ENCODE peak calls at places on chromosomes 5 and 9, in six cellular contexts. C, Q, A, Z, R and E are unnamed samples.

GRCh38 chr9:128102861-128103588 is 24.5 kb downstream of the PTGES2 start:
- ATAC-seq in C (peak), R (no peak), Q (no peak), A (no peak), Z (no peak), E (no peak)

GRCh38 chr5:115179068-115179958 is 9.6 kb upstream of the TRIM36 start:
- ATAC-seq in R (peak), A (peak), Q (no peak), C (peak), Z (no peak), E (peak)

GRCh38 chr9:125125523-125125922 is 17.8 kb downstream of the SCAI start:
- ATAC-seq in A (no peak), R (no peak), Q (no peak), C (no peak), Z (no peak), E (no peak)

GRCh38 chr9:117341161-117341560 is 73.7 kb downstream of the ASTN2 start:
- ATAC-seq in C (no peak), A (no peak), Z (no peak), R (no peak), Q (no peak), E (no peak)

GRCh38 chr9:35481347-35481975 is 8.4 kb upstream of the RUSC2 start:
- ATAC-seq in R (no peak), C (peak), Q (peak), A (peak), Z (peak), E (peak)

GRCh38 chr5:148833122-148833521 is 6.7 kb downstream of the ADRB2 start:
- ATAC-seq in C (no peak), R (no peak), Q (no peak), A (no peak), Z (no peak), E (no peak)

GRCh38 chr9:35495984-35496383 is 6.1 kb downstream of the RUSC2 start:
- ATAC-seq in Z (no peak), R (no peak), A (no peak), Q (no peak), C (no peak), E (no peak)

GRCh38 chr5:110925398-110925797 is 146.1 kb upstream of the TSLP start:
- ATAC-seq in Q (no peak), R (no peak), Z (no peak), C (no peak), A (no peak), E (no peak)

GRCh38 chr9:99936947-99937587 is 30.6 kb downstream of the STX17 start:
- ATAC-seq in A (no peak), Q (no peak), Z (no peak), R (no peak), C (no peak), E (no peak)

GRCh38 chr5:81766611-81767010 is 15.7 kb upstream of the SSBP2 start:
- ATAC-seq in Q (no peak), A (no peak), Z (no peak), C (no peak), R (no peak), E (no peak)

GRCh38 chr9:9615086-9615485 is 997.7 kb downstream of the PTPRD start:
- ATAC-seq in Q (no peak), C (no peak), A (no peak), Z (no peak), R (no peak), E (no peak)

GRCh38 chr5:171598279-171599152 is 179.1 kb downstream of the FGF18 start:
- ATAC-seq in C (no peak), Z (no peak), A (no peak), R (no peak), Q (no peak), E (no peak)

GRCh38 chr9:133114451-133114885 is 6.6 kb downstream of the RALGDS start:
- ATAC-seq in C (peak), Q (no peak), R (peak), Z (no peak), A (peak), E (peak)

GRCh38 chr5:52947208-52947607 is 41.9 kb upstream of the ITGA2 start:
- ATAC-seq in Q (no peak), C (no peak), Z (no peak), A (no peak), R (no peak), E (no peak)

GRCh38 chr5:156949424-156949823 is 13.6 kb downstream of the TIMD4 start:
- ATAC-seq in R (no peak), A (peak), C (no peak), Q (no peak), Z (no peak), E (no peak)

GRCh38 chr9:34171753-34172535 is 6.9 kb upstream of the UBAP1 start:
- ATAC-seq in Z (no peak), R (peak), Q (no peak), C (no peak), A (peak), E (no peak)

GRCh38 chr5:150541397-150541675 is 33.4 kb downstream of the NDST1 start:
- ATAC-seq in Z (no peak), R (no peak), C (no peak), A (no peak), Q (no peak), E (no peak)

GRCh38 chr5:171963416-171963815 is 43.0 kb downstream of the FBXW11 start:
- ATAC-seq in A (no peak), C (no peak), R (no peak), Q (no peak), Z (no peak), E (no peak)

GRCh38 chr5:23496576-23496975 is 10.8 kb upstream of the PRDM9 start:
- ATAC-seq in Q (no peak), R (no peak), Z (no peak), C (no peak), A (no peak), E (no peak)

GRCh38 chr5:180040287-180041214 is 31.0 kb downstream of the RNF130 start:
- ATAC-seq in R (no peak), Z (no peak), C (no peak), Q (no peak), A (no peak), E (no peak)

GRCh38 chr5:157222506-157223230 is 42.0 kb downstream of the ITK start:
- ATAC-seq in A (peak), C (no peak), Z (no peak), R (no peak), Q (no peak), E (no peak)

GRCh38 chr5:68746220-68747076 is 347.4 kb upstream of the SLC30A5 start:
- ATAC-seq in A (no peak), C (no peak), Z (no peak), R (no peak), Q (no peak), E (no peak)

GRCh38 chr5:156920042-156920860 is 42.8 kb downstream of the TIMD4 start:
- ATAC-seq in C (no peak), Q (no peak), Z (no peak), R (no peak), A (peak), E (no peak)

GRCh38 chr9:133254471-133254870 is 20.5 kb downstream of the ABO start:
- ATAC-seq in Z (no peak), C (no peak), A (no peak), Q (no peak), R (no peak), E (no peak)

GRCh38 chr5:61624966-61625681 is 293.1 kb downstream of the ZSWIM6 start:
- ATAC-seq in R (no peak), C (no peak), Q (no peak), A (no peak), Z (no peak), E (no peak)

GRCh38 chr5:61620660-61621650 is 288.9 kb downstream of the ZSWIM6 start:
- ATAC-seq in Z (no peak), C (no peak), R (no peak), Q (no peak), A (no peak), E (peak)

GRCh38 chr5:61625682-61626620 is 293.9 kb downstream of the ZSWIM6 start:
- ATAC-seq in Z (peak), C (peak), A (peak), Q (no peak), R (peak), E (peak)

GRCh38 chr5:61624553-61624952 is 292.5 kb downstream of the ZSWIM6 start:
- ATAC-seq in A (no peak), R (no peak), C (no peak), Q (no peak), Z (no peak), E (no peak)

DNA sequence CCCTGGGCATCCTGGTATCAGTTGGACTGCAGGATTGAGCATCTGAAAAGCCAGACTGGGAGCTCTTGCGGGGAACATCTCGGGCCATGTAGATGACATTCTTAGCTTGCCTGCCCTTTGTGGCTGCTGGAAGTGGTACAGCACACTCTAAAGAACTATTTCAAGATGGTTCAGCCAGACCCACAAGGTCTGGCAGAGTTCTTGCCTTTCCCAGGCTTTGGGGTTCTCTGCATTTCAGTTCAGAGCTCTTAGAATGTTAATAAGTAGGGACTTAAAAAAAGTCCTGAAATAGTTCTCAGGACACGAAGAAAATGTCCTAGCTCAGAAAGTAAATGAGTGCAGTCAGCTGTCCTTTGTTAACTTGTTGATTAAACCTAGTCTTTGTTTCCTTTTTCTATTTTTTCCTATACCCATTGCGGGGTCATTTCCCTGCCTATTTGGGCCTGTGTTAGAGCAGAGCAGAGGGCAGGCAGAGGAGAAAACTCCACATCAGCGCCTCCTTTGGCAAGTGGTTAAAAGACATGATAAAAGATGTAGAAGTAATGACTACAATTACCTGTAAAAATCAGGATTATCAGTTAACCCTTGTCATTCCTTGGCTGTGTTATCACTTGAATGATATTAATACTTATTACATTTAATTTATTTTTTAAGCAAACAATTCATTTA is 291.5 kb downstream of the ZSWIM6 start:
- ATAC-seq in R (no peak), A (peak), Q (peak), C (peak), Z (peak), E (no peak)
- TF ChIP-seq CTCF in R (no peak), A (peak), Q (peak), C (no peak), Z (peak), E (no peak)

GRCh38 chr9:109012009-109012875 is 1.1 kb downstream of the CTNNAL1 start:
- ATAC-seq in Z (peak), A (peak), R (peak), Q (peak), C (peak), E (peak)
- TF ChIP-seq POLR2AphosphoS5 in Z (no peak), A (no peak), R (peak), Q (peak), C (no peak), E (peak)

GRCh38 chr9:37501957-37502596 is 16.3 kb downstream of the POLR1E start:
- ATAC-seq in Q (no peak), Z (no peak), R (no peak), A (no peak), C (peak), E (no peak)
- TF ChIP-seq POLR2A in Q (no peak), Z (no peak), R (no peak), A (no peak), C (no peak), E (no peak)

DNA sequence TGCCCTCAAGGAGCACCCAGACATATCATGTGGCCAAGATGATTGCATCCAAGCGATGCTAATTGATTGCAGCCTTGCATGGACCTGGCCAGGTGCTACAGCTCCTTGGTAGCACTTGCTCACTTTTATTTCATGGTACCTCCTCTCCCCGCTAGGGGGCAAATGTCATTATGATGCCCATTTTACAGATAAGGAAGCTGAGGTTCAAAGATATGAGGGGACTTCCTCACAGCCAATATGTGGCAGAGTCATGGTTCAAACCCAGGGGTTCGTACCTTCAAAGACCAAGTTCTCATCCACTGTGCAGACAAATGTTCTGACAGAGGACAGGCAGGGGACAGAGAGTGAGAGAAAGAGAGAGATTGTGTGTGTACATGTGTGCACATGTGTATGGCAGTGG is 21.9 kb upstream of the KCNMB1 start:
- ATAC-seq in Z (no peak), A (peak), Q (peak), R (no peak), C (no peak), E (no peak)
- TF ChIP-seq CTCF in Z (peak), A (peak), Q (peak), R (no peak), C (no peak), E (no peak)